ENCODE peak calls at places on chromosomes 12 and 14, in seven cellular contexts. One of them, this sample, is unnamed.
A peak's percentile ranks its signal among the peaks of the same experiment; 100 is the strongest.

GRCh38 chr12:29743801-29744200 is 39.9 kb downstream of the TMTC1 start:
- DNase-seq in NCI-H460: peak; percentile 29
- DNase-seq in GM13977: no peak
- DNase-seq in COR-L47: no peak
- DNase-seq in hepatocyte: peak; percentile 12
- DNase-seq in ELR: no peak
- DNase-seq in spleen: no peak
- DNase-seq in this sample: no peak

GRCh38 chr12:23055004-23055403 is 430.0 kb downstream of the ETNK1 start:
- DNase-seq in NCI-H460: peak; percentile 6
- DNase-seq in GM13977: no peak
- DNase-seq in COR-L47: no peak
- DNase-seq in hepatocyte: peak; percentile 54
- DNase-seq in ELR: peak; percentile 27
- DNase-seq in spleen: no peak
- DNase-seq in this sample: no peak

GRCh38 chr14:81450100-81450531 is 50.0 kb upstream of the STON2 start:
- DNase-seq in NCI-H460: no peak
- DNase-seq in GM13977: no peak
- DNase-seq in COR-L47: no peak
- DNase-seq in hepatocyte: no peak
- DNase-seq in ELR: no peak
- DNase-seq in spleen: no peak
- DNase-seq in this sample: no peak

GRCh38 chr12:76127588-76127987 is 43.1 kb upstream of the NAP1L1 start:
- DNase-seq in NCI-H460: no peak
- DNase-seq in GM13977: no peak
- DNase-seq in COR-L47: no peak
- DNase-seq in hepatocyte: no peak
- DNase-seq in ELR: no peak
- DNase-seq in spleen: no peak
- DNase-seq in this sample: no peak

GRCh38 chr12:122726056-122726558 is 4.5 kb downstream of the HCAR1 start:
- DNase-seq in NCI-H460: no peak
- DNase-seq in GM13977: no peak
- DNase-seq in COR-L47: no peak
- DNase-seq in hepatocyte: peak; percentile 77
- DNase-seq in ELR: peak; percentile 47
- DNase-seq in spleen: no peak
- DNase-seq in this sample: no peak

GRCh38 chr12:48071808-48072207 is 34.1 kb downstream of the SENP1 start:
- DNase-seq in NCI-H460: no peak
- DNase-seq in GM13977: no peak
- DNase-seq in COR-L47: no peak
- DNase-seq in hepatocyte: no peak
- DNase-seq in ELR: no peak
- DNase-seq in spleen: no peak
- DNase-seq in this sample: no peak

GRCh38 chr14:105108516-105108864 is 43.3 kb upstream of the GPR132 start:
- DNase-seq in NCI-H460: no peak
- DNase-seq in GM13977: no peak
- DNase-seq in COR-L47: no peak
- DNase-seq in hepatocyte: no peak
- DNase-seq in ELR: no peak
- DNase-seq in spleen: no peak
- DNase-seq in this sample: no peak

GRCh38 chr14:58796201-58796600 is 158.4 kb downstream of the DACT1 start:
- DNase-seq in NCI-H460: no peak
- DNase-seq in GM13977: no peak
- DNase-seq in COR-L47: no peak
- DNase-seq in hepatocyte: no peak
- DNase-seq in ELR: no peak
- DNase-seq in spleen: no peak
- DNase-seq in this sample: no peak

GRCh38 chr14:29650554-29651269 is 276.9 kb downstream of the PRKD1 start:
- DNase-seq in NCI-H460: no peak
- DNase-seq in GM13977: no peak
- DNase-seq in COR-L47: no peak
- DNase-seq in hepatocyte: no peak
- DNase-seq in ELR: no peak
- DNase-seq in spleen: no peak
- DNase-seq in this sample: no peak

GRCh38 chr12:59600174-59600573 is 4.3 kb downstream of the SLC16A7 start:
- DNase-seq in NCI-H460: no peak
- DNase-seq in GM13977: no peak
- DNase-seq in COR-L47: no peak
- DNase-seq in hepatocyte: no peak
- DNase-seq in ELR: no peak
- DNase-seq in spleen: no peak
- DNase-seq in this sample: no peak

GRCh38 chr14:104872469-104873341 is 7.6 kb downstream of the CEP170B start:
- DNase-seq in NCI-H460: no peak
- DNase-seq in GM13977: no peak
- DNase-seq in COR-L47: no peak
- DNase-seq in hepatocyte: peak; percentile 48
- DNase-seq in ELR: peak; percentile 27
- DNase-seq in spleen: peak; percentile 73
- DNase-seq in this sample: peak; percentile 72

GRCh38 chr12:6823161-6824084 is 1.8 kb downstream of the GPR162 start:
- DNase-seq in NCI-H460: no peak
- DNase-seq in GM13977: no peak
- DNase-seq in COR-L47: no peak
- DNase-seq in hepatocyte: peak; percentile 6
- DNase-seq in ELR: peak; percentile 32
- DNase-seq in spleen: no peak
- DNase-seq in this sample: no peak

GRCh38 chr12:107091381-107091780 is 2.0 kb downstream of the CRY1 start:
- DNase-seq in NCI-H460: peak; percentile 16
- DNase-seq in GM13977: no peak
- DNase-seq in COR-L47: peak; percentile 61
- DNase-seq in hepatocyte: peak; percentile 44
- DNase-seq in ELR: peak; percentile 75
- DNase-seq in spleen: no peak
- DNase-seq in this sample: no peak

GRCh38 chr12:65827827-65828231 is 3.5 kb downstream of the HMGA2 start:
- DNase-seq in NCI-H460: no peak
- DNase-seq in GM13977: no peak
- DNase-seq in COR-L47: no peak
- DNase-seq in hepatocyte: no peak
- DNase-seq in ELR: peak; percentile 44
- DNase-seq in spleen: no peak
- DNase-seq in this sample: no peak

GRCh38 chr14:21525995-21526671 is at the start of gene SALL2:
- DNase-seq in NCI-H460: no peak
- DNase-seq in GM13977: peak; percentile 79
- DNase-seq in COR-L47: peak; percentile 95
- DNase-seq in hepatocyte: peak; percentile 90
- DNase-seq in ELR: peak; percentile 58
- DNase-seq in spleen: peak; percentile 84
- DNase-seq in this sample: peak; percentile 89

GRCh38 chr14:44316647-44317432 is 190.2 kb downstream of the FSCB start:
- DNase-seq in NCI-H460: peak; percentile 85
- DNase-seq in GM13977: no peak
- DNase-seq in COR-L47: peak; percentile 13
- DNase-seq in hepatocyte: peak; percentile 85
- DNase-seq in ELR: peak; percentile 85
- DNase-seq in spleen: no peak
- DNase-seq in this sample: no peak

GRCh38 chr12:8648598-8649205 is 13.9 kb downstream of the MFAP5 start:
- DNase-seq in NCI-H460: no peak
- DNase-seq in GM13977: peak; percentile 80
- DNase-seq in COR-L47: no peak
- DNase-seq in hepatocyte: no peak
- DNase-seq in ELR: no peak
- DNase-seq in spleen: no peak
- DNase-seq in this sample: no peak

GRCh38 chr12:33314223-33314622 is 125.4 kb downstream of the SYT10 start:
- DNase-seq in NCI-H460: no peak
- DNase-seq in GM13977: no peak
- DNase-seq in COR-L47: no peak
- DNase-seq in hepatocyte: no peak
- DNase-seq in ELR: no peak
- DNase-seq in spleen: no peak
- DNase-seq in this sample: no peak

GRCh38 chr12:89706551-89707348 is 1.9 kb downstream of the ATP2B1 start:
- DNase-seq in NCI-H460: peak; percentile 47
- DNase-seq in GM13977: no peak
- DNase-seq in COR-L47: no peak
- DNase-seq in hepatocyte: peak; percentile 15
- DNase-seq in ELR: peak; percentile 52
- DNase-seq in spleen: peak; percentile 76
- DNase-seq in this sample: peak; percentile 61

GRCh38 chr14:76324133-76324532 is 51.8 kb upstream of the ESRRB start:
- DNase-seq in NCI-H460: no peak
- DNase-seq in GM13977: no peak
- DNase-seq in COR-L47: no peak
- DNase-seq in hepatocyte: no peak
- DNase-seq in ELR: no peak
- DNase-seq in spleen: no peak
- DNase-seq in this sample: peak; percentile 19

GRCh38 chr12:72271741-72272661 is at the start of gene TRHDE:
- DNase-seq in NCI-H460: no peak
- DNase-seq in GM13977: peak; percentile 31
- DNase-seq in COR-L47: peak; percentile 64
- DNase-seq in hepatocyte: peak; percentile 71
- DNase-seq in ELR: peak; percentile 71
- DNase-seq in spleen: peak; percentile 74
- DNase-seq in this sample: peak; percentile 79

GRCh38 chr14:22653012-22653621 is 9.0 kb upstream of the OR6J1 start:
- DNase-seq in NCI-H460: peak; percentile 76
- DNase-seq in GM13977: peak; percentile 55
- DNase-seq in COR-L47: peak; percentile 48
- DNase-seq in hepatocyte: peak; percentile 80
- DNase-seq in ELR: peak; percentile 82
- DNase-seq in spleen: no peak
- DNase-seq in this sample: peak; percentile 69

GRCh38 chr12:15829255-15829654 is 40.1 kb upstream of the EPS8 start:
- DNase-seq in NCI-H460: no peak
- DNase-seq in GM13977: no peak
- DNase-seq in COR-L47: no peak
- DNase-seq in hepatocyte: no peak
- DNase-seq in ELR: no peak
- DNase-seq in spleen: no peak
- DNase-seq in this sample: no peak

GRCh38 chr14:50381823-50382287 is 14.8 kb downstream of the CDKL1 start:
- DNase-seq in NCI-H460: no peak
- DNase-seq in GM13977: no peak
- DNase-seq in COR-L47: no peak
- DNase-seq in hepatocyte: no peak
- DNase-seq in ELR: no peak
- DNase-seq in spleen: no peak
- DNase-seq in this sample: no peak

GRCh38 chr14:90426663-90427062 is 29.8 kb downstream of the CALM1 start:
- DNase-seq in NCI-H460: no peak
- DNase-seq in GM13977: no peak
- DNase-seq in COR-L47: peak; percentile 34
- DNase-seq in hepatocyte: no peak
- DNase-seq in ELR: no peak
- DNase-seq in spleen: no peak
- DNase-seq in this sample: no peak

GRCh38 chr14:102939820-102940561 is 17.5 kb downstream of the AMN start:
- DNase-seq in NCI-H460: no peak
- DNase-seq in GM13977: no peak
- DNase-seq in COR-L47: no peak
- DNase-seq in hepatocyte: no peak
- DNase-seq in ELR: no peak
- DNase-seq in spleen: no peak
- DNase-seq in this sample: peak; percentile 94

GRCh38 chr12:2101798-2102197 is 49.0 kb downstream of the CACNA1C start:
- DNase-seq in NCI-H460: no peak
- DNase-seq in GM13977: no peak
- DNase-seq in COR-L47: no peak
- DNase-seq in hepatocyte: no peak
- DNase-seq in ELR: peak; percentile 8
- DNase-seq in spleen: no peak
- DNase-seq in this sample: no peak

GRCh38 chr12:119803391-119803791 is 73.7 kb downstream of the CIT start:
- DNase-seq in NCI-H460: no peak
- DNase-seq in GM13977: no peak
- DNase-seq in COR-L47: no peak
- DNase-seq in hepatocyte: peak; percentile 73
- DNase-seq in ELR: no peak
- DNase-seq in spleen: no peak
- DNase-seq in this sample: no peak

GRCh38 chr12:92544321-92544720 is 158.5 kb upstream of the PLEKHG7 start:
- DNase-seq in NCI-H460: no peak
- DNase-seq in GM13977: no peak
- DNase-seq in COR-L47: no peak
- DNase-seq in hepatocyte: peak; percentile 24
- DNase-seq in ELR: no peak
- DNase-seq in spleen: no peak
- DNase-seq in this sample: no peak

GRCh38 chr12:89421093-89421835 is 69.0 kb upstream of the DUSP6 start:
- DNase-seq in NCI-H460: peak; percentile 76
- DNase-seq in GM13977: no peak
- DNase-seq in COR-L47: no peak
- DNase-seq in hepatocyte: no peak
- DNase-seq in ELR: peak; percentile 18
- DNase-seq in spleen: no peak
- DNase-seq in this sample: no peak

This sample was measured in upper lobe of right lung.